ENCODE peak calls at places on chromosomes 11 and 22, in four cellular contexts. C is K562, V is HepG2, J is GM12878. O is an unnamed sample.

GRCh38 chr11:61119055-61119454 is 16.8 kb downstream of the CD5 start:
- DNase-seq in C (no peak), J (no peak), V (no peak), O (no peak)

GRCh38 chr11:42770444-42771065 is 541.2 kb upstream of the API5 start:
- DNase-seq in C (peak), J (no peak), V (peak), O (peak)

GRCh38 chr22:41949297-41949965 is 2.5 kb upstream of the CENPM start:
- DNase-seq in V (no peak), J (no peak), C (no peak), O (no peak)

GRCh38 chr11:14270690-14271542 is 88.1 kb downstream of the RRAS2 start:
- DNase-seq in V (no peak), J (peak), C (peak), O (no peak)

GRCh38 chr22:50276143-50276542 is 6.0 kb upstream of the MAPK11 start:
- DNase-seq in J (peak), V (peak), C (no peak), O (no peak)

GRCh38 chr11:124807201-124807600 is 7.0 kb upstream of the MSANTD2 start:
- DNase-seq in C (no peak), V (no peak), J (no peak), O (no peak)

GRCh38 chr22:48564995-48565394 is 1262.7 kb downstream of the BRD1 start:
- DNase-seq in J (no peak), V (no peak), C (no peak), O (no peak)

GRCh38 chr22:38758276-38758945 is 2.6 kb upstream of the SUN2 start:
- DNase-seq in V (no peak), C (peak), J (no peak), O (no peak)

GRCh38 chr11:40328890-40329617 is 1130.4 kb downstream of the LRRC4C start:
- DNase-seq in V (peak), J (no peak), C (no peak), O (no peak)

GRCh38 chr11:118200901-118201680 is 23.7 kb downstream of the JAML start:
- DNase-seq in V (no peak), J (no peak), C (no peak), O (no peak)

GRCh38 chr22:42972592-42973535 is 42.1 kb downstream of the PACSIN2 start:
- DNase-seq in V (no peak), C (no peak), J (no peak), O (no peak)

GRCh38 chr11:6617315-6617781 is 1.9 kb downstream of the TPP1 start:
- DNase-seq in C (no peak), J (no peak), V (no peak), O (no peak)

GRCh38 chr11:6646631-6647281 is 8.9 kb downstream of the DCHS1 start:
- DNase-seq in C (no peak), V (no peak), J (peak), O (no peak)

GRCh38 chr11:86577663-86578636 is 94.5 kb downstream of the ME3 start:
- DNase-seq in V (peak), J (no peak), C (no peak), O (no peak)

GRCh38 chr11:8271106-8271886 is 7.6 kb upstream of the LMO1 start:
- DNase-seq in C (no peak), J (no peak), V (no peak), O (no peak)

GRCh38 chr11:95230054-95231034 is 658 bp downstream of the SESN3 start:
- DNase-seq in C (no peak), J (no peak), V (no peak), O (no peak)

GRCh38 chr11:133504906-133505305 is 27.4 kb downstream of the OPCML start:
- DNase-seq in J (no peak), V (no peak), C (no peak), O (no peak)

GRCh38 chr22:50437511-50438304 is 37.1 kb downstream of the SBF1 start:
- DNase-seq in J (no peak), V (no peak), C (no peak), O (no peak)

GRCh38 chr22:42080287-42080686 is 787 bp downstream of the SMDT1 start:
- DNase-seq in J (no peak), C (peak), V (no peak), O (no peak)

GRCh38 chr11:11363674-11364073 is 10.6 kb upstream of the CSNK2A3 start:
- DNase-seq in V (no peak), J (no peak), C (no peak), O (peak)
- TF ChIP-seq HDAC6 in V (no peak), J (no peak), C (no peak), O (no peak)

DNA sequence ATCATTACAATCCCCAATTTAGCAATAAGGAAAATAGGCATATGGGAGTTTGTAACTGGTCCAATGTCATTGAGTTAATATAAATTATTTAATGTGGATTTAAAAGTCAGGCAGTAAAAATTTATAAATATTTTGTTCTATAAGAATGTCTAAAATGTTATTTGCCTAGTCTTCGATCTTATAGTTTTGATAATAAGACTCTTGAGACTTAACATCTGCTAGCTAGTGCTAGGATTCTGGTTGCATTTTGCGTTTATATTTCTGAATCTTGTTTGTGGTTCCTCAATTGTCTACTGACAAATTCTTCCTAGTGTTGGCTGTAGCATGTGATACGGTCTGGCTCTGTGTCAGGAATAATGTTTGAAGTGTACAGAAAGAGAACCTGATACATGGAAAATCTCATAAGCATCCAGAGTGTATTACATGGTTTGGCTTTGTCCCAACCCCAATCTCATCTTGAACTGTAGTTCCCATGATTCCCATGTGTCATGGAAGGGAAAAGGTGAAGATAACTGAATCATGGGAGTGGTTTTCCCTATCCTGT is 621.4 kb upstream of the LUZP2 start:
- DNase-seq in V (no peak), C (no peak), J (no peak), O (no peak)
- TF ChIP-seq HDAC6 in V (no peak), C (no peak), J (no peak), O (no peak)

GRCh38 chr11:67278135-67278938 is 10.8 kb upstream of the ANKRD13D start:
- DNase-seq in J (no peak), V (no peak), C (no peak), O (no peak)

GRCh38 chr11:67274768-67275605 is 8.7 kb downstream of the GRK2 start:
- DNase-seq in V (no peak), J (no peak), C (no peak), O (no peak)

GRCh38 chr11:67277231-67277961 is 11.1 kb downstream of the GRK2 start:
- DNase-seq in V (no peak), J (peak), C (peak), O (peak)

GRCh38 chr11:67275606-67276409 is 9.5 kb downstream of the GRK2 start:
- DNase-seq in J (no peak), C (no peak), V (no peak), O (no peak)

DNA sequence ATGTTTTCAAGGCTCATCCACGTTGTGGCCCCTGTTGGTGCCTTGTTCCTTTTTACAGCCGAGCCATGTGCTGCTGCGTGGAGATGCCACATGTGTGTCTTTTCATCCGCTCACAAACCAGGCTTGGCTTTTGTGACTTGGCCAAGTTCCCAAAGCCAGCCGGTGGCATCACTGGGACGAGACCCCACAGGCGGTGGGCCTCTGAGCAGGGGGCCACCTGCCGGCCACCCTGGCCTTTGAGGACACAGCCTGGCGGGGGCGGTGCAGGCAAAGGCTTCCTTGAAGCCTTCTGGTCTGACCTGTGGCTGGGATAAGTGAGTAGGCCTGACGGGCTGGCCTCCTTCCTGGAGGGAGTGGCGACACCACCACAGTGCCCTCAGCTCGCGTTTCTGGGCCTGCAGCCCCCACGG is 10.6 kb downstream of the GRK2 start:
- DNase-seq in J (no peak), V (no peak), C (peak), O (no peak)
- TF ChIP-seq HDAC6 in J (no peak), V (no peak), C (no peak), O (no peak)

GRCh38 chr22:30474683-30475424 is 3.0 kb upstream of the SEC14L3 start:
- DNase-seq in J (no peak), V (no peak), C (no peak), O (no peak)
- TF ChIP-seq HDAC6 in J (no peak), V (no peak), C (no peak), O (no peak)

GRCh38 chr11:30729187-30729713 is 143.1 kb upstream of the MPPED2 start:
- DNase-seq in C (no peak), V (no peak), J (no peak), O (no peak)
- TF ChIP-seq HDAC6 in C (no peak), V (no peak), J (no peak), O (no peak)

DNA sequence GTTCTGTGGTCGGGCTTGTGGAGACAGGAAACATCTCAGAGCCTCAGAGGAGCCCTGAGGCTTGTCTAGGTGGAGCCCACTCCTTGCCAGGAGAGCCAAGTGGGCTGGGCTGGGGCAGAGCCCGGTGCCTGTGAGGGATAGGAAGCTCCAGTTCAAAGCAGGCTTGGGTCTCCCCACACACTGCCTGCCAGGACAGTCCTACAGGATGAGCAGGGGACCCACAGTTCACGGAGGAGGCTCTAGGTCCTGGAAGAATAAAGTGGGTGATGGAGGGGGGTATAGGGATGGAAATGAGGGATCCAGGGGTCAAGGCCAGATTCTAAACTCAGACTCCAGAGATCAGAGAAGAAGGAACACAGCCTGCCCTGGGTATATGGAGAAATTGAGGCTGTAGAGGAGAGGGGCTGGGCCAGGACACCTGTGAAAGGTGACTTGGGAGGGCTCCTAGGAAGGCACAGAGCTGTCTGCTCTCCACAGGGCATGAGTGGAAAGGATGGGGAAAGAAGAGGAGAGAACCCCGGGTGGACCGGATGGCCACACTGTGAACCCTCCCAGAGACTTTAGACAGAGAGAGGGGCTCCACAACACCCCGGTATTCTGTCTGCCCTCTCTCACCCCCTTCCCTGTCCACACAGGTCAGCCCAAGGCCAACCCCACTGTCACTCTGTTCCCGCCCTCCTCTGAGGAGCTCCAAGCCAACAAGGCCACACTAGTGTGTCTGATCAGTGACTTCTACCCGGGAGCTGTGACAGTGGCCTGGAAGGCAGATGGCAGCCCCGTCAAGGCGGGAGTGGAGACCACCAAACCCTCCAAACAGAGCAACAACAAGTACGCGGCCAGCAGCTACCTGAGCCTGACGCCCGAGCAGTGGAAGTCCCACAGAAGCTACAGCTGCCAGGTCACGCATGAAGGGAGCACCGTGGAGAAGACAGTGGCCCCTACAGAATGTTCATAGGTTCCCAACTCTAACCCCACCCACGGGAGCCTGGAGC is 7.4 kb downstream of the IGLL5 start:
- DNase-seq in J (no peak), V (no peak), C (no peak), O (no peak)
- TF ChIP-seq HDAC6 in J (no peak), V (no peak), C (no peak), O (no peak)

DNA sequence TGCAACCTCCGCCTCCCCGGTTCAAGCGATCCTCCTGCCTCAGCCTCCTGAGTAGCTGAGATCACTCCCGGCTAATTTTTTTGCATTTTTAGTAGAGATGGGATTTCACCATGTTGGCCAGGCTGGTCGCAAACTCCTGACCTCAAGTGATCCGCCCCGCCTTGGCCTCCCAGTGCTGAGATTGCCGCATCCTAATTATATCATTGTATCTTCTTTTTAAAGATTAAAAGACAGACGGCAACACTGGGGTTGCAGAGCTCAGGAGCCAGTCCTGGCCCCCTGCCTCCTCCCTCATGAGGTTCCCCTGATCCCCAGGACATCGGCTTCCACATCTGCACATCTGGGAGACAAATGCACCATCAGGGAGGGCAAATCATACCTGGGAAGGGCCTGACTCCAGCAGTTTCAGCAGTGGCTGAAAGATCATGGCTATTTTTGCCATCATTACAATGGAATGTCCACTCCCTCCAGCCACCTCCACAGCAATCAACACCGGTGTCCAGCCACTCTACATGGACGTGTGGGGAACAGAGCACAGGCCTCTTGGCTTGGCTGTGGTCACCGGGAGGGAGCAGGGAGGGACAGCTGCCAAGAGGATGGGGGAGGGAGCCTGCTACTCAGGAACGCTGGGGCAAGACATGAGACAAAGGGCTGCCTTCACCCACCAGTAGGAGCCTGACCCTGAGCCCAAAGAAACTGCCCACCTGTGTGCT is 9.2 kb upstream of the CELSR1 start:
- DNase-seq in J (no peak), C (no peak), V (no peak), O (no peak)
- TF ChIP-seq HDAC6 in J (no peak), C (no peak), V (no peak), O (no peak)

DNA sequence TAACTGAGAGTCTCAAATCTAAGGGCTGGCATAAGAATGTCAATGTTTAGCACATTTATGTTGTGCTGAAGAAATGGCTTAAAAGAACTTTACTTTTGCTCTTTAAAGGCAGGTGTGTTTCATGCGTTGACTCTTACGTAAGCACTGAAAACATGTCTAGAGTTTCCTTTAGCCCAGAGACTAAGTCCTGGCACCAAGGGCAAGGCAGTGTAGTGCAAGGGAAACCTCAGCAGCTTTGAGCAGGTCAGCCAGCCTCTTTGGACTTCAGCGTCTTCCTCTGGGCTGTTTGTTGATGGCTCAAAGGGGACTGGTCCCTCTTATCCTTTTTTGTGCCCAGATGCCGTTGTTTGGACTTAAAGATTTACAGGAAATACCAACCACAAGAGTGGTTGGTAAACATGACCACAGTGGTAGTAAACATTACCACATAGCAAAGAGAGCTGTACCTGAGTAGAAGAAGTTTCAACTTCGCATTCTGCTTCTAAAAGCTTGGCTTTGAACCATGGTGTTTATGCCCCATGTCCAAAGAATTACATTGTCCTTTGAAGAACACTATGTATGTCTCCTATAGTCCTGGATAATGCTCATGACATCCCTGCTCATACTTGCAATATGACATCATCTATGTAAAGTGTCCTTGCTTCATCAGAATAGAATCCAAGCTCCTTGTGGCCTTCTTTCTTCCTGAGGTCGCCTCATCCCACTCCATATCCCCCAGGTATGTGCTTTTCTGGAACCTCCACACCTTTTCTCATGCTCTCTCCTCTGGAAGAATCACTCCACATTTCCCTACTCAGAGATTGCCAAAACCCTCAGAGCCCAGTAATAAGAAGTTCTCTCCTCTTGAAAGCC is 23.5 kb downstream of the TENM4 start:
- DNase-seq in C (no peak), J (no peak), V (no peak), O (no peak)
- TF ChIP-seq HDAC6 in C (no peak), J (no peak), V (no peak), O (no peak)